ENCODE peak calls at places on chromosome 10, in seven cellular contexts. F is transverse colon, W is IMR-90, H is sigmoid colon, P is gastrocnemius medialis, K is HepG2, C is GM12878. R is an unnamed sample.

GRCh38 chr10:70374775-70375614 is 7.4 kb downstream of the LRRC20 start:
- DNase-seq in F (no peak), W (peak; percentile 51), H (no peak), P (no peak), K (no peak), C (no peak), R (no peak)

GRCh38 chr10:88108115-88108610 is 244.7 kb downstream of the PTEN start:
- DNase-seq in F (no peak), W (no peak), H (no peak), P (peak; percentile 18), K (no peak), C (peak; percentile 94), R (no peak)

GRCh38 chr10:84548869-84549268 is 220.5 kb downstream of the CCSER2 start:
- DNase-seq in F (no peak), W (no peak), H (no peak), P (no peak), K (no peak), C (no peak), R (peak; percentile 36)

GRCh38 chr10:124990671-124991625 is 49.0 kb downstream of the ZRANB1 start:
- DNase-seq in F (no peak), W (no peak), H (no peak), P (no peak), K (no peak), C (no peak), R (no peak)

GRCh38 chr10:119025776-119026175 is 3.7 kb upstream of the NANOS1 start:
- DNase-seq in F (no peak), W (no peak), H (no peak), P (no peak), K (no peak), C (no peak), R (no peak)

GRCh38 chr10:30248728-30249127 is 100.3 kb downstream of the MTPAP start:
- DNase-seq in F (no peak), W (no peak), H (no peak), P (no peak), K (no peak), C (no peak), R (no peak)

GRCh38 chr10:49323896-49324270 is 24.9 kb downstream of the C10orf71 start:
- DNase-seq in F (no peak), W (no peak), H (no peak), P (no peak), K (no peak), C (no peak), R (no peak)

GRCh38 chr10:7194571-7194970 is 216.3 kb downstream of the SFMBT2 start:
- DNase-seq in F (no peak), W (no peak), H (no peak), P (no peak), K (no peak), C (no peak), R (no peak)

GRCh38 chr10:11472158-11472753 is 139.2 kb downstream of the USP6NL start:
- DNase-seq in F (peak; percentile 58), W (peak; percentile 41), H (peak; percentile 76), P (peak; percentile 16), K (peak; percentile 44), C (no peak), R (peak; percentile 73)

GRCh38 chr10:117535045-117535751 is 7.3 kb upstream of the EMX2 start:
- DNase-seq in F (no peak), W (no peak), H (no peak), P (no peak), K (no peak), C (no peak), R (no peak)

GRCh38 chr10:33793793-33794192 is 459.3 kb upstream of the NRP1 start:
- DNase-seq in F (no peak), W (no peak), H (no peak), P (no peak), K (no peak), C (no peak), R (no peak)

GRCh38 chr10:81116990-81117389 is 579.3 kb downstream of the SH2D4B start:
- DNase-seq in F (no peak), W (no peak), H (no peak), P (no peak), K (no peak), C (no peak), R (no peak)

GRCh38 chr10:96995851-96996250 is 163.8 kb downstream of the LCOR start:
- DNase-seq in F (no peak), W (peak; percentile 20), H (no peak), P (no peak), K (no peak), C (no peak), R (no peak)

GRCh38 chr10:57992321-57993077 is 275.2 kb downstream of the IPMK start:
- DNase-seq in F (no peak), W (peak; percentile 19), H (no peak), P (no peak), K (no peak), C (no peak), R (no peak)

GRCh38 chr10:19412531-19412930 is 363.9 kb downstream of the MALRD1 start:
- DNase-seq in F (no peak), W (peak; percentile 45), H (no peak), P (no peak), K (peak; percentile 16), C (no peak), R (peak; percentile 4)
- TF ChIP-seq POLR2A in F (no peak), W (no peak), H (no peak), P (no peak), K (no peak), C (no peak), R (no peak)

GRCh38 chr10:16964571-16965241 is 147.5 kb upstream of the RSU1 start:
- DNase-seq in F (no peak), W (no peak), H (no peak), P (no peak), K (no peak), C (no peak), R (no peak)

GRCh38 chr10:16967866-16968721 is 150.9 kb upstream of the RSU1 start:
- DNase-seq in F (peak; percentile 24), W (peak; percentile 93), H (peak; percentile 77), P (no peak), K (peak; percentile 40), C (no peak), R (no peak)

GRCh38 chr10:16967000-16967865 is 150.0 kb upstream of the RSU1 start:
- DNase-seq in F (no peak), W (peak; percentile 94), H (no peak), P (no peak), K (no peak), C (no peak), R (no peak)

GRCh38 chr10:16965242-16965620 is 148.0 kb upstream of the RSU1 start:
- DNase-seq in F (no peak), W (no peak), H (no peak), P (no peak), K (no peak), C (no peak), R (no peak)

GRCh38 chr10:16965740-16966447 is 148.7 kb upstream of the RSU1 start:
- DNase-seq in F (peak; percentile 21), W (peak; percentile 99), H (peak; percentile 73), P (no peak), K (peak; percentile 55), C (no peak), R (no peak)
- TF ChIP-seq POLR2A in F (no peak), W (no peak), H (no peak), P (no peak), K (no peak), C (no peak), R (no peak)

GRCh38 chr10:72274213-72274729 is 547 bp downstream of the DDIT4 start:
- DNase-seq in F (no peak), W (peak; percentile 13), H (no peak), P (no peak), K (no peak), C (no peak), R (no peak)

GRCh38 chr10:72273410-72274212 is at the start of gene DDIT4:
- DNase-seq in F (peak; percentile 100), W (peak; percentile 99), H (peak; percentile 100), P (peak; percentile 100), K (peak; percentile 93), C (peak; percentile 97), R (peak; percentile 99)

GRCh38 chr10:72275351-72276012 is 1.8 kb downstream of the DDIT4 start:
- DNase-seq in F (peak; percentile 46), W (peak; percentile 34), H (no peak), P (peak; percentile 41), K (no peak), C (no peak), R (peak; percentile 70)

GRCh38 chr10:72276013-72276387 is 2.3 kb downstream of the DDIT4 start:
- DNase-seq in F (peak; percentile 66), W (no peak), H (no peak), P (peak; percentile 45), K (no peak), C (no peak), R (peak; percentile 65)

GRCh38 chr10:72274730-72275350 is 1.1 kb downstream of the DDIT4 start:
- DNase-seq in F (peak; percentile 85), W (peak; percentile 59), H (peak; percentile 87), P (peak; percentile 72), K (no peak), C (no peak), R (peak; percentile 88)
- TF ChIP-seq POLR2A in F (peak; percentile 34), W (no peak), H (no peak), P (no peak), K (no peak), C (peak; percentile 70), R (peak; percentile 50)

GRCh38 chr10:77565590-77566023 is 72.0 kb downstream of the KCNMA1 start:
- DNase-seq in F (no peak), W (no peak), H (no peak), P (no peak), K (no peak), C (no peak), R (no peak)

GRCh38 chr10:77566228-77566627 is 71.4 kb downstream of the KCNMA1 start:
- DNase-seq in F (no peak), W (peak; percentile 42), H (no peak), P (peak; percentile 48), K (no peak), C (no peak), R (no peak)

GRCh38 chr10:77563638-77564270 is 73.9 kb downstream of the KCNMA1 start:
- DNase-seq in F (peak; percentile 62), W (no peak), H (no peak), P (no peak), K (no peak), C (no peak), R (no peak)

GRCh38 chr10:77566914-77567566 is 70.6 kb downstream of the KCNMA1 start:
- DNase-seq in F (no peak), W (no peak), H (no peak), P (no peak), K (no peak), C (no peak), R (no peak)

DNA sequence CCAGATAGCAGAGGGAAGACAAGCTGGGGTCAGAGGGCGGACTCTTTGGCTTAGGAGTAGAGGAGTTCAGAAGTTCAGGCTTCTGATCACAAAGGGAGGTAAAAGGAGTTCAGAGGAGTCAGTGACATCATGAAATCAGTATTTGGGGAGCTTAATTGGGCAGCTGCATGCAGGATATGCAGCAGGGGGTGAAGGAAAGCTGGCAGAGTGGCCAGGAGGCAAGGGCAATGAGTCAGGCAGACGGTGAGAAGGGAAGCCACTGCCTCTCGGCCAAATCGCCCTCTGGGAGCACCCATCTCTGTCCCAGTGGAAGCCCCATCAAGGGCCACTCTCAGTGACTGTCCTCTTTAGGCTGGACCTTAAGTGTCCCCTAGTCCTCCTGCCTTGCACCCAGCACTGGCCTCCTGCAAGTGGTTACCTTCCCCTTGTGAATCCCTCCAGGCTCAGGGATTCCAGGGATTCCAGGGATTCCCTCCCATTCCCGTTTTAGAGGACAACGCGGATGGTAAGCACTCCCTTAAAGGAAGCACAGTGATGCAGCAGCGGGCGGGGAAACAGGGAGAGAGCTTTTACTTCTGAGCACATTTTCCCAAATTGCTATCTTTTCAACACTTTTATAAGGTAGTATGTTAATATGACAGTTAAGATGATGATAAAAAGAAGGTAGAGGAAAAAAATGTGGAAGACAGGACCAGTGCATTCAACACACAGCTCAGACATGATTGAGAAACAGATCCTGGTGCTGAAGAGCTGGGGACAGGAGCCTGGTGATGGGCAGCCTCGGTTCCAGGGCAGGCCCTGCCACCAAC is 72.6 kb downstream of the KCNMA1 start:
- DNase-seq in F (no peak), W (peak; percentile 33), H (no peak), P (no peak), K (no peak), C (no peak), R (no peak)
- TF ChIP-seq POLR2A in F (no peak), W (no peak), H (no peak), P (no peak), K (no peak), C (no peak), R (no peak)

R was measured in erythroblast.